ENCODE peak calls at places on chromosome 10, in six cellular contexts. One of them, this sample, is unnamed.

GRCh38 chr10:132849546-132850031 is 63.6 kb upstream of the NKX6-2 start:
- DNase-seq in GM06990: no peak
- DNase-seq in right atrium auricular region: no peak
- DNase-seq in PC-3: no peak
- DNase-seq in HFFc6: no peak
- DNase-seq in neural progenitor cell: no peak
- DNase-seq in this sample: no peak

GRCh38 chr10:119502214-119502613 is 40.3 kb downstream of the RGS10 start:
- DNase-seq in neural progenitor cell: no peak
- DNase-seq in right atrium auricular region: no peak
- DNase-seq in GM06990: peak; percentile 47
- DNase-seq in HFFc6: no peak
- DNase-seq in PC-3: no peak
- DNase-seq in this sample: peak; percentile 46

GRCh38 chr10:110531687-110532086 is 34.0 kb downstream of the DUSP5 start:
- DNase-seq in HFFc6: no peak
- DNase-seq in GM06990: no peak
- DNase-seq in PC-3: no peak
- DNase-seq in neural progenitor cell: no peak
- DNase-seq in right atrium auricular region: no peak
- DNase-seq in this sample: no peak

GRCh38 chr10:21526952-21527633 is 1.6 kb upstream of the SKIDA1 start:
- DNase-seq in right atrium auricular region: peak; percentile 67
- DNase-seq in neural progenitor cell: peak; percentile 80
- DNase-seq in HFFc6: no peak
- DNase-seq in GM06990: peak; percentile 69
- DNase-seq in PC-3: peak; percentile 55
- DNase-seq in this sample: peak; percentile 70

GRCh38 chr10:48235501-48235900 is 39.0 kb downstream of the FRMPD2 start:
- DNase-seq in PC-3: no peak
- DNase-seq in neural progenitor cell: no peak
- DNase-seq in right atrium auricular region: peak; percentile 54
- DNase-seq in HFFc6: no peak
- DNase-seq in GM06990: no peak
- DNase-seq in this sample: no peak

GRCh38 chr10:44571701-44572100 is 186.8 kb upstream of the CXCL12 start:
- DNase-seq in right atrium auricular region: no peak
- DNase-seq in neural progenitor cell: no peak
- DNase-seq in GM06990: no peak
- DNase-seq in PC-3: peak; percentile 48
- DNase-seq in HFFc6: peak; percentile 38
- DNase-seq in this sample: no peak

GRCh38 chr10:29949411-29950011 is 109.9 kb downstream of the JCAD start:
- DNase-seq in neural progenitor cell: no peak
- DNase-seq in right atrium auricular region: no peak
- DNase-seq in PC-3: peak; percentile 89
- DNase-seq in GM06990: no peak
- DNase-seq in HFFc6: peak; percentile 92
- DNase-seq in this sample: no peak

GRCh38 chr10:47383254-47384147 is 592 bp downstream of the ZNF488 start:
- DNase-seq in GM06990: no peak
- DNase-seq in PC-3: no peak
- DNase-seq in right atrium auricular region: no peak
- DNase-seq in neural progenitor cell: peak; percentile 23
- DNase-seq in HFFc6: no peak
- DNase-seq in this sample: no peak

GRCh38 chr10:126104767-126105166 is 208.4 kb downstream of the FANK1 start:
- DNase-seq in PC-3: no peak
- DNase-seq in right atrium auricular region: peak; percentile 64
- DNase-seq in HFFc6: no peak
- DNase-seq in neural progenitor cell: no peak
- DNase-seq in GM06990: no peak
- DNase-seq in this sample: no peak

GRCh38 chr10:75568721-75569120 is 137.3 kb downstream of the LRMDA start:
- DNase-seq in PC-3: no peak
- DNase-seq in GM06990: no peak
- DNase-seq in neural progenitor cell: no peak
- DNase-seq in HFFc6: no peak
- DNase-seq in right atrium auricular region: no peak
- DNase-seq in this sample: no peak

GRCh38 chr10:46555713-46556514 is 544 bp downstream of the GPRIN2 start:
- DNase-seq in right atrium auricular region: no peak
- DNase-seq in HFFc6: no peak
- DNase-seq in neural progenitor cell: peak; percentile 82
- DNase-seq in GM06990: no peak
- DNase-seq in PC-3: no peak
- DNase-seq in this sample: no peak

GRCh38 chr10:8416192-8416701 is 361.8 kb downstream of the GATA3 start:
- DNase-seq in HFFc6: no peak
- DNase-seq in neural progenitor cell: no peak
- DNase-seq in right atrium auricular region: no peak
- DNase-seq in PC-3: no peak
- DNase-seq in GM06990: peak; percentile 60
- DNase-seq in this sample: peak; percentile 56

GRCh38 chr10:116691544-116692126 is 50.7 kb downstream of the HSPA12A start:
- DNase-seq in neural progenitor cell: no peak
- DNase-seq in right atrium auricular region: no peak
- DNase-seq in HFFc6: no peak
- DNase-seq in GM06990: no peak
- DNase-seq in PC-3: no peak
- DNase-seq in this sample: no peak

GRCh38 chr10:71735709-71736569 is 16.4 kb upstream of the C10orf105 start:
- DNase-seq in GM06990: peak; percentile 37
- DNase-seq in right atrium auricular region: no peak
- DNase-seq in HFFc6: no peak
- DNase-seq in PC-3: no peak
- DNase-seq in neural progenitor cell: no peak
- DNase-seq in this sample: no peak

GRCh38 chr10:4120454-4120853 is 335.4 kb upstream of the KLF6 start:
- DNase-seq in PC-3: no peak
- DNase-seq in HFFc6: no peak
- DNase-seq in right atrium auricular region: no peak
- DNase-seq in GM06990: no peak
- DNase-seq in neural progenitor cell: no peak
- DNase-seq in this sample: no peak

GRCh38 chr10:111539246-111539645 is 462.4 kb downstream of the ADRA2A start:
- DNase-seq in right atrium auricular region: no peak
- DNase-seq in PC-3: no peak
- DNase-seq in HFFc6: no peak
- DNase-seq in neural progenitor cell: no peak
- DNase-seq in GM06990: no peak
- DNase-seq in this sample: no peak

GRCh38 chr10:100341953-100342626 is 4.9 kb upstream of the SCD start:
- DNase-seq in right atrium auricular region: no peak
- DNase-seq in PC-3: peak; percentile 67
- DNase-seq in HFFc6: peak; percentile 52
- DNase-seq in GM06990: no peak
- DNase-seq in neural progenitor cell: peak; percentile 74
- DNase-seq in this sample: peak; percentile 55

GRCh38 chr10:129870926-129871660 is 93.0 kb downstream of the EBF3 start:
- DNase-seq in neural progenitor cell: peak; percentile 76
- DNase-seq in HFFc6: no peak
- DNase-seq in PC-3: no peak
- DNase-seq in right atrium auricular region: no peak
- DNase-seq in GM06990: no peak
- DNase-seq in this sample: no peak

GRCh38 chr10:69217119-69217754 is 2.9 kb upstream of the HKDC1 start:
- DNase-seq in GM06990: no peak
- DNase-seq in neural progenitor cell: no peak
- DNase-seq in HFFc6: peak; percentile 77
- DNase-seq in PC-3: peak; percentile 68
- DNase-seq in right atrium auricular region: no peak
- DNase-seq in this sample: no peak

GRCh38 chr10:103553743-103554487 is 60.4 kb downstream of the NEURL1 start:
- DNase-seq in right atrium auricular region: no peak
- DNase-seq in GM06990: no peak
- DNase-seq in neural progenitor cell: no peak
- DNase-seq in PC-3: no peak
- DNase-seq in HFFc6: no peak
- DNase-seq in this sample: no peak

GRCh38 chr10:124849111-124849773 is 47.6 kb downstream of the ABRAXAS2 start:
- DNase-seq in PC-3: no peak
- DNase-seq in right atrium auricular region: no peak
- DNase-seq in HFFc6: no peak
- DNase-seq in neural progenitor cell: no peak
- DNase-seq in GM06990: no peak
- DNase-seq in this sample: no peak

GRCh38 chr10:98956576-98957260 is 278.9 kb downstream of the HPSE2 start:
- DNase-seq in right atrium auricular region: no peak
- DNase-seq in PC-3: no peak
- DNase-seq in GM06990: no peak
- DNase-seq in HFFc6: peak; percentile 80
- DNase-seq in neural progenitor cell: no peak
- DNase-seq in this sample: no peak

GRCh38 chr10:101218423-101219136 is 10.7 kb downstream of the LBX1 start:
- DNase-seq in HFFc6: no peak
- DNase-seq in right atrium auricular region: no peak
- DNase-seq in PC-3: no peak
- DNase-seq in neural progenitor cell: no peak
- DNase-seq in GM06990: no peak
- DNase-seq in this sample: no peak

GRCh38 chr10:119445311-119445934 is 97.1 kb downstream of the RGS10 start:
- DNase-seq in GM06990: peak; percentile 56
- DNase-seq in PC-3: peak; percentile 73
- DNase-seq in right atrium auricular region: peak; percentile 88
- DNase-seq in HFFc6: peak; percentile 57
- DNase-seq in neural progenitor cell: peak; percentile 88
- DNase-seq in this sample: peak; percentile 88

GRCh38 chr10:132075909-132076577 is 10.3 kb downstream of the JAKMIP3 start:
- DNase-seq in PC-3: no peak
- DNase-seq in right atrium auricular region: peak; percentile 42
- DNase-seq in HFFc6: no peak
- DNase-seq in neural progenitor cell: no peak
- DNase-seq in GM06990: no peak
- DNase-seq in this sample: no peak

GRCh38 chr10:12322583-12323131 is 26.7 kb upstream of the CAMK1D start:
- DNase-seq in GM06990: no peak
- DNase-seq in HFFc6: no peak
- DNase-seq in neural progenitor cell: no peak
- DNase-seq in right atrium auricular region: no peak
- DNase-seq in PC-3: no peak
- DNase-seq in this sample: no peak

GRCh38 chr10:12320892-12321291 is 28.5 kb upstream of the CAMK1D start:
- DNase-seq in HFFc6: no peak
- DNase-seq in GM06990: no peak
- DNase-seq in neural progenitor cell: no peak
- DNase-seq in right atrium auricular region: no peak
- DNase-seq in PC-3: no peak
- DNase-seq in this sample: no peak

GRCh38 chr10:12319085-12319484 is 30.3 kb upstream of the CAMK1D start:
- DNase-seq in GM06990: no peak
- DNase-seq in HFFc6: no peak
- DNase-seq in neural progenitor cell: no peak
- DNase-seq in right atrium auricular region: no peak
- DNase-seq in PC-3: no peak
- DNase-seq in this sample: no peak

GRCh38 chr10:12324530-12324929 is 24.8 kb upstream of the CAMK1D start:
- DNase-seq in GM06990: no peak
- DNase-seq in PC-3: no peak
- DNase-seq in right atrium auricular region: no peak
- DNase-seq in neural progenitor cell: no peak
- DNase-seq in HFFc6: no peak
- DNase-seq in this sample: no peak

GRCh38 chr10:12321641-12322040 is 27.7 kb upstream of the CAMK1D start:
- DNase-seq in right atrium auricular region: no peak
- DNase-seq in GM06990: no peak
- DNase-seq in HFFc6: no peak
- DNase-seq in neural progenitor cell: no peak
- DNase-seq in PC-3: peak; percentile 40
- DNase-seq in this sample: no peak
- TF ChIP-seq CTCF in right atrium auricular region: no peak
- TF ChIP-seq CTCF in GM06990: no peak
- TF ChIP-seq CTCF in HFFc6: no peak
- TF ChIP-seq CTCF in neural progenitor cell: no peak
- TF ChIP-seq CTCF in PC-3: no peak
- TF ChIP-seq CTCF in this sample: no peak

DNA sequence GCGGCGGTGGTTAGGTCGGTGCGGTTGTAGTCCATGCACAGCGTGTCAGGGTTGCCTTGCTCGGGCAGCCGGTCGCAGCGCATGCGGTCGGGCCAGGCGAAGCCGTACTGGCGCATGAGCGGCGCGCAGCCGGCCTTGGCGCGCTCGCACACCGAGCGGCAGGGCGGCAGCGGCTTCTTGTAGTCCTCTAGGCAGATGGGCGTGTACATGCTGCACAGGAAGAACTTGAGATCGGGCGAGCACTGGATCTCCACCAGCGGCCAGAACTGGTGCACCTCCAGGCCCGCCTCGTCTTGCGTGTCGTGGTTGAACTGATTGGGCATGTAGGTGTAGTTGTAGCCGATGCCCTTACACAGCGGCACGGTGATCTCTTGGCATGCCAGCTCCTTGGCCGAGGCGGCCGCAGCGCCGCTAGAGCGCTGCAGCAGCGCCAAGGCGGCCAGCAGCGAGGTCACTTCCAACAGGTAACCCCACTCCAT is 1.1 kb downstream of the FZD8 start:
- DNase-seq in HFFc6: peak; percentile 65
- DNase-seq in neural progenitor cell: peak; percentile 91
- DNase-seq in right atrium auricular region: peak; percentile 69
- DNase-seq in PC-3: peak; percentile 97
- DNase-seq in GM06990: peak; percentile 80
- DNase-seq in this sample: peak; percentile 57
- TF ChIP-seq CTCF in HFFc6: no peak
- TF ChIP-seq CTCF in neural progenitor cell: no peak
- TF ChIP-seq CTCF in right atrium auricular region: no peak
- TF ChIP-seq CTCF in PC-3: peak; percentile 46
- TF ChIP-seq CTCF in GM06990: peak; percentile 11
- TF ChIP-seq CTCF in this sample: no peak

GRCh38 chr10:92239600-92240288 is 51.1 kb downstream of the CPEB3 start:
- DNase-seq in GM06990: peak; percentile 64
- DNase-seq in neural progenitor cell: peak; percentile 76
- DNase-seq in right atrium auricular region: no peak
- DNase-seq in PC-3: peak; percentile 23
- DNase-seq in HFFc6: no peak
- DNase-seq in this sample: peak; percentile 64
- TF ChIP-seq CTCF in GM06990: peak; percentile 3
- TF ChIP-seq CTCF in neural progenitor cell: no peak
- TF ChIP-seq CTCF in right atrium auricular region: no peak
- TF ChIP-seq CTCF in PC-3: no peak
- TF ChIP-seq CTCF in HFFc6: no peak
- TF ChIP-seq CTCF in this sample: peak; percentile 15

GRCh38 chr10:7053195-7053594 is 357.6 kb downstream of the SFMBT2 start:
- DNase-seq in HFFc6: no peak
- DNase-seq in PC-3: no peak
- DNase-seq in neural progenitor cell: peak; percentile 6
- DNase-seq in GM06990: no peak
- DNase-seq in right atrium auricular region: no peak
- DNase-seq in this sample: no peak

GRCh38 chr10:7054915-7055314 is 355.9 kb downstream of the SFMBT2 start:
- DNase-seq in neural progenitor cell: peak; percentile 48
- DNase-seq in HFFc6: no peak
- DNase-seq in right atrium auricular region: no peak
- DNase-seq in GM06990: no peak
- DNase-seq in PC-3: peak; percentile 35
- DNase-seq in this sample: no peak

DNA sequence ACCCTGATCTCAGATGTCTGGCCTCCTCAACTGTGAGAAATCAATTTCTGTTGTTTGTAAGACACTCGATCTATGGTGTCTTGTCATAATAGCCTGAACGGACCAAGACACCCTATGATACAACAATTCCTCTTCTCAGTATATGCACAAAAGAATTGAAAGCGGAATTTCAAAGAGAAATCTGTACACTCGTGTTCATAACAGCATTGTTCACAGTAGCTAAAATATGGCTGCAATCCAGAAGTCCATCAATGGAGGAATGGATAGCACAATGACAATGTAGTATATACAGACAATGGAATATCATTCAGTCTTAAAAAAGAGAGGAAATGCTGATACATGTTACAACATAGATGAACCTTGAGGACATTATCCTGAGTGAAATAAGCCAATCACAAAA is 354.6 kb downstream of the SFMBT2 start:
- DNase-seq in neural progenitor cell: no peak
- DNase-seq in PC-3: no peak
- DNase-seq in GM06990: no peak
- DNase-seq in HFFc6: no peak
- DNase-seq in right atrium auricular region: no peak
- DNase-seq in this sample: no peak
- TF ChIP-seq CTCF in neural progenitor cell: no peak
- TF ChIP-seq CTCF in PC-3: no peak
- TF ChIP-seq CTCF in GM06990: no peak
- TF ChIP-seq CTCF in HFFc6: no peak
- TF ChIP-seq CTCF in right atrium auricular region: no peak
- TF ChIP-seq CTCF in this sample: no peak